ENCODE peak calls at places on chromosome 11, in five cellular contexts. One of them, this sample, is unnamed.

GRCh38 chr11:501683-502287 is 5.3 kb downstream of the RNH1 start:
- DNase-seq in foreskin fibroblast: no peak
- DNase-seq in amniotic stem cell: no peak
- DNase-seq in neural crest cell: no peak
- DNase-seq in amniotic epithelial cell: no peak
- DNase-seq in this sample: no peak

GRCh38 chr11:11757871-11758270 is 83.9 kb upstream of the USP47 start:
- DNase-seq in foreskin fibroblast: no peak
- DNase-seq in amniotic stem cell: no peak
- DNase-seq in neural crest cell: no peak
- DNase-seq in amniotic epithelial cell: no peak
- DNase-seq in this sample: no peak

GRCh38 chr11:2884424-2884815 is 1.2 kb downstream of the CDKN1C start:
- DNase-seq in foreskin fibroblast: peak
- DNase-seq in amniotic stem cell: no peak
- DNase-seq in neural crest cell: no peak
- DNase-seq in amniotic epithelial cell: peak
- DNase-seq in this sample: peak

GRCh38 chr11:119338946-119339580 is 1.6 kb downstream of the C1QTNF5 start:
- DNase-seq in foreskin fibroblast: no peak
- DNase-seq in amniotic stem cell: no peak
- DNase-seq in neural crest cell: no peak
- DNase-seq in amniotic epithelial cell: no peak
- DNase-seq in this sample: no peak

GRCh38 chr11:64859542-64860414 is 15.3 kb upstream of the CDC42BPG start:
- DNase-seq in foreskin fibroblast: no peak
- DNase-seq in amniotic stem cell: no peak
- DNase-seq in neural crest cell: no peak
- DNase-seq in amniotic epithelial cell: no peak
- DNase-seq in this sample: no peak

GRCh38 chr11:105045897-105046296 is 762 bp upstream of the CARD16 start:
- DNase-seq in foreskin fibroblast: peak
- DNase-seq in amniotic stem cell: no peak
- DNase-seq in neural crest cell: no peak
- DNase-seq in amniotic epithelial cell: peak
- DNase-seq in this sample: no peak

GRCh38 chr11:61959026-61959608 is 8.3 kb downstream of the FTH1 start:
- DNase-seq in foreskin fibroblast: no peak
- DNase-seq in amniotic stem cell: no peak
- DNase-seq in neural crest cell: no peak
- DNase-seq in amniotic epithelial cell: no peak
- DNase-seq in this sample: no peak

GRCh38 chr11:67302571-67303131 is 679 bp upstream of the SSH3 start:
- DNase-seq in foreskin fibroblast: peak
- DNase-seq in amniotic stem cell: no peak
- DNase-seq in neural crest cell: no peak
- DNase-seq in amniotic epithelial cell: peak
- DNase-seq in this sample: peak

GRCh38 chr11:5663511-5663910 is 21.4 kb downstream of the TRIM5 start:
- DNase-seq in foreskin fibroblast: no peak
- DNase-seq in amniotic stem cell: no peak
- DNase-seq in neural crest cell: no peak
- DNase-seq in amniotic epithelial cell: no peak
- DNase-seq in this sample: no peak

GRCh38 chr11:70127653-70128434 is 49.7 kb downstream of the ANO1 start:
- DNase-seq in foreskin fibroblast: peak
- DNase-seq in amniotic stem cell: peak
- DNase-seq in neural crest cell: no peak
- DNase-seq in amniotic epithelial cell: no peak
- DNase-seq in this sample: no peak

GRCh38 chr11:130180491-130180890 is 20.9 kb downstream of the ST14 start:
- DNase-seq in foreskin fibroblast: peak
- DNase-seq in amniotic stem cell: no peak
- DNase-seq in neural crest cell: no peak
- DNase-seq in amniotic epithelial cell: peak
- DNase-seq in this sample: no peak

GRCh38 chr11:61488651-61489291 is 19.8 kb upstream of the LRRC10B start:
- DNase-seq in foreskin fibroblast: peak
- DNase-seq in amniotic stem cell: no peak
- DNase-seq in neural crest cell: peak
- DNase-seq in amniotic epithelial cell: peak
- DNase-seq in this sample: peak

GRCh38 chr11:100704176-100704575 is 17.1 kb downstream of the ARHGAP42 start:
- DNase-seq in foreskin fibroblast: no peak
- DNase-seq in amniotic stem cell: no peak
- DNase-seq in neural crest cell: no peak
- DNase-seq in amniotic epithelial cell: no peak
- DNase-seq in this sample: no peak

GRCh38 chr11:92308366-92308765 is 83.7 kb downstream of the FAT3 start:
- DNase-seq in foreskin fibroblast: no peak
- DNase-seq in amniotic stem cell: no peak
- DNase-seq in neural crest cell: no peak
- DNase-seq in amniotic epithelial cell: peak
- DNase-seq in this sample: no peak

GRCh38 chr11:92473736-92474135 is 249.1 kb downstream of the FAT3 start:
- DNase-seq in foreskin fibroblast: no peak
- DNase-seq in amniotic stem cell: no peak
- DNase-seq in neural crest cell: no peak
- DNase-seq in amniotic epithelial cell: no peak
- DNase-seq in this sample: no peak

GRCh38 chr11:70200212-70200844 is 2.8 kb upstream of the FADD start:
- DNase-seq in foreskin fibroblast: no peak
- DNase-seq in amniotic stem cell: no peak
- DNase-seq in neural crest cell: no peak
- DNase-seq in amniotic epithelial cell: no peak
- DNase-seq in this sample: no peak

GRCh38 chr11:111745719-111746504 is 20.3 kb downstream of the PPP2R1B start:
- DNase-seq in foreskin fibroblast: peak
- DNase-seq in amniotic stem cell: no peak
- DNase-seq in neural crest cell: no peak
- DNase-seq in amniotic epithelial cell: peak
- DNase-seq in this sample: no peak

GRCh38 chr11:69244286-69244685 is 49.7 kb upstream of the MYEOV start:
- DNase-seq in foreskin fibroblast: no peak
- DNase-seq in amniotic stem cell: no peak
- DNase-seq in neural crest cell: no peak
- DNase-seq in amniotic epithelial cell: no peak
- DNase-seq in this sample: no peak

GRCh38 chr11:129947474-129947873 is 52.1 kb upstream of the NFRKB start:
- DNase-seq in foreskin fibroblast: no peak
- DNase-seq in amniotic stem cell: no peak
- DNase-seq in neural crest cell: no peak
- DNase-seq in amniotic epithelial cell: no peak
- DNase-seq in this sample: no peak

GRCh38 chr11:69218271-69218682 is 62.5 kb downstream of the SMIM38 start:
- DNase-seq in foreskin fibroblast: no peak
- DNase-seq in amniotic stem cell: no peak
- DNase-seq in neural crest cell: no peak
- DNase-seq in amniotic epithelial cell: no peak
- DNase-seq in this sample: no peak

GRCh38 chr11:132910016-132910760 is 622.1 kb downstream of the OPCML start:
- DNase-seq in foreskin fibroblast: no peak
- DNase-seq in amniotic stem cell: no peak
- DNase-seq in neural crest cell: no peak
- DNase-seq in amniotic epithelial cell: no peak
- DNase-seq in this sample: no peak

GRCh38 chr11:14894657-14895598 is 2.9 kb upstream of the CYP2R1 start:
- DNase-seq in foreskin fibroblast: peak
- DNase-seq in amniotic stem cell: no peak
- DNase-seq in neural crest cell: no peak
- DNase-seq in amniotic epithelial cell: peak
- DNase-seq in this sample: no peak

GRCh38 chr11:75760710-75761493 is 7.7 kb upstream of the DGAT2 start:
- DNase-seq in foreskin fibroblast: peak
- DNase-seq in amniotic stem cell: no peak
- DNase-seq in neural crest cell: no peak
- DNase-seq in amniotic epithelial cell: peak
- DNase-seq in this sample: no peak

GRCh38 chr11:71120346-71120963 is 131.9 kb downstream of the SHANK2 start:
- DNase-seq in foreskin fibroblast: no peak
- DNase-seq in amniotic stem cell: no peak
- DNase-seq in neural crest cell: no peak
- DNase-seq in amniotic epithelial cell: peak
- DNase-seq in this sample: peak

GRCh38 chr11:118928870-118929495 is 3.3 kb upstream of the BCL9L start:
- DNase-seq in foreskin fibroblast: peak
- DNase-seq in amniotic stem cell: no peak
- DNase-seq in neural crest cell: no peak
- DNase-seq in amniotic epithelial cell: peak
- DNase-seq in this sample: peak

GRCh38 chr11:122754553-122755322 is 83.6 kb upstream of the CRTAM start:
- DNase-seq in foreskin fibroblast: no peak
- DNase-seq in amniotic stem cell: no peak
- DNase-seq in neural crest cell: no peak
- DNase-seq in amniotic epithelial cell: no peak
- DNase-seq in this sample: peak

GRCh38 chr11:111729441-111729840 is 36.7 kb downstream of the PPP2R1B start:
- DNase-seq in foreskin fibroblast: no peak
- DNase-seq in amniotic stem cell: no peak
- DNase-seq in neural crest cell: no peak
- DNase-seq in amniotic epithelial cell: no peak
- DNase-seq in this sample: no peak